ENCODE peak calls at places on chromosomes 11 and 22, in eight cellular contexts. I is mucosa of descending colon; K is astrocyte of the spinal cord; S is CD4-positive, alpha-beta T cell; U is progenitor cell of endocrine pancreas; O is body of pancreas; G is fibroblast of lung; L is psoas muscle. T is an unnamed sample.

GRCh38 chr11:95697614-95698408 is 91.8 kb downstream of the FAM76B start:
- DNase-seq in G (no peak), K (no peak), S (no peak), O (no peak), L (no peak), U (no peak), I (no peak), T (no peak)

GRCh38 chr11:68506908-68507307 is 46.4 kb downstream of the PPP6R3 start:
- DNase-seq in L (no peak), G (no peak), K (no peak), S (no peak), I (no peak), U (no peak), O (no peak), T (no peak)

GRCh38 chr11:30423886-30424285 is 101.0 kb downstream of the ARL14EP start:
- DNase-seq in I (no peak), O (no peak), G (no peak), K (no peak), U (no peak), S (no peak), L (no peak), T (no peak)

GRCh38 chr11:65215441-65216076 is 33.8 kb downstream of the CAPN1 start:
- DNase-seq in U (no peak), S (no peak), K (no peak), I (no peak), O (no peak), G (no peak), L (no peak), T (no peak)

GRCh38 chr11:66429983-66430602 is 8.6 kb downstream of the MRPL11 start:
- DNase-seq in L (peak), O (peak), S (peak), G (peak), U (peak), I (peak), K (peak), T (peak)

GRCh38 chr11:74282421-74282820 is 29.0 kb downstream of the P4HA3 start:
- DNase-seq in I (no peak), K (no peak), O (no peak), S (no peak), U (no peak), L (no peak), G (peak), T (no peak)

GRCh38 chr11:42494459-42494858 is 817.3 kb upstream of the API5 start:
- DNase-seq in S (no peak), O (no peak), U (no peak), K (no peak), G (no peak), L (no peak), I (no peak), T (no peak)

GRCh38 chr22:26777402-26777801 is 120.0 kb downstream of the MIAT start:
- DNase-seq in U (no peak), K (no peak), S (no peak), L (no peak), G (no peak), O (no peak), I (no peak), T (no peak)

GRCh38 chr11:8352090-8352489 is 88.4 kb upstream of the LMO1 start:
- DNase-seq in I (no peak), S (no peak), K (no peak), G (no peak), O (no peak), L (no peak), U (no peak), T (no peak)

GRCh38 chr11:118050208-118050891 is 26.5 kb upstream of the TMPRSS4 start:
- DNase-seq in K (no peak), L (no peak), I (no peak), G (no peak), U (no peak), O (no peak), S (no peak), T (no peak)

DNA sequence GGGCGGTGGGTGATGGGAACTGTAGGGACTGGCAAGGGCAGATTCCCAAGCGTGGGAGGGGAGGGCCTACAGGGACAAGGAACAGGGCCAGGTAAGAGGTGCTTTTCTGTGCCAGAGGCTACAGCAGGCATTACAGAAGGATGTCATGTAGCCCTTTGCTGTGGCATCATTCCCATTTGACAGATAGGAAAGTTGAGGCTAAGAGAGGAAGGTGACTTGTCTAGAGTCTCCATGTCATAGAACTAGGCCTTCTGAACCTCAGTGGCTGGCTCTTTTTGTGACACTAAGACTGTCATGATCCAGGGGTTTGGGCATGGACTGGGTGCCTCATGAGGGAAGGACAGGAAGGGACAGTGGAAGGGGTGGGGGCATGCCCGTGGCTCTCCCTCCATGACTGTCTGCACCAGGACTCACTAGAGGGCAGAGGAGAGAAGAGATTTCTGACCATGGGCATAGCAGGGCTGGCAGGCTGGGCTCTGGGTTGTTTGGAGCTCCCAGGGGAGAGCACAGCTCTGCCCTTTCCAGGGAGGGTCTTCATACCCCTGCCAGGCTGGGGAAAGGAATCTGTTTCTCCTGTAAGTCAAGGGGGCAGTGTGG is 3.2 kb downstream of the MMP11 start:
- DNase-seq in I (no peak), K (no peak), O (no peak), G (no peak), U (no peak), L (no peak), S (no peak), T (no peak)
- TF ChIP-seq CTCF in I (no peak), K (no peak), O (no peak), G (no peak), U (no peak), L (no peak), S (no peak), T (no peak)

DNA sequence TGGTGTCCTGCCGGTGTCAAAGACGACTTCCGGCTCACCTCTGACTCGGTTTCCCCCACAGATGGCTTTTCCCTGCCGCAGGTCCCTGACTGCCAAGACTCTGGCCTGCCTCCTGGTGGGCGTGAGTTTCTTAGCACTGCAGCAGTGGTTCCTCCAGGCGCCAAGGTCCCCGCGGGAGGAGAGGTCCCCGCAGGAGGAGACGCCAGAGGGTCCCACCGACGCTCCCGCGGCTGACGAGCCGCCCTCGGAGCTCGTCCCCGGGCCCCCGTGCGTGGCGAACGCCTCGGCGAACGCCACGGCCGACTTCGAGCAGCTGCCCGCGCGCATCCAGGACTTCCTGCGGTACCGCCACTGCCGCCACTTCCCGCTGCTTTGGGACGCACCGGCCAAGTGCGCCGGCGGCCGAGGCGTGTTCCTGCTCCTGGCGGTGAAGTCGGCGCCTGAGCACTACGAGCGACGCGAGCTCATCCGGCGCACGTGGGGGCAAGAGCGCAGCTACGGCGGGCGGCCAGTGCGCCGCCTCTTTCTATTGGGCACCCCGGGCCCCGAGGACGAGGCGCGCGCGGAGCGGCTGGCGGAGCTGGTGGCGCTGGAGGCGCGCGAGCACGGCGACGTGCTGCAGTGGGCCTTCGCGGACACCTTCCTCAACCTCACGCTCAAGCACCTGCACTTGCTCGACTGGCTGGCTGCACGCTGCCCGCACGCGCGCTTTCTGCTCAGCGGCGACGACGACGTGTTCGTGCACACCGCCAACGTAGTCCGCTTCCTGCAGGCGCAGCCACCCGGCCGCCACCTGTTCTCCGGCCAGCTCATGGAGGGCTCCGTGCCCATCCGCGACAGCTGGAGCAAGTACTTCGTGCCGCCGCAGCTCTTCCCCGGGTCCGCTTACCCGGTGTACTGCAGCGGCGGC is 5.5 kb downstream of the B3GNT6 start:
- DNase-seq in L (no peak), I (peak), U (no peak), K (peak), G (peak), S (no peak), O (peak), T (peak)
- TF ChIP-seq CTCF in L (peak), I (peak), U (peak), K (peak), G (peak), S (peak), O (peak), T (peak)

GRCh38 chr11:125566235-125566634 is 3.0 kb upstream of the EI24 start:
- DNase-seq in O (no peak), G (no peak), K (no peak), I (no peak), U (no peak), S (no peak), L (no peak), T (no peak)

GRCh38 chr11:125572916-125573315 is 3.6 kb downstream of the EI24 start:
- DNase-seq in O (no peak), U (no peak), S (no peak), I (no peak), K (no peak), L (no peak), G (no peak), T (no peak)

GRCh38 chr11:125570952-125571351 is 1.7 kb downstream of the EI24 start:
- DNase-seq in G (peak), O (no peak), S (no peak), U (no peak), K (no peak), I (no peak), L (no peak), T (no peak)

GRCh38 chr11:125569913-125570621 is 790 bp downstream of the EI24 start:
- DNase-seq in U (no peak), G (peak), O (peak), I (no peak), K (no peak), S (no peak), L (peak), T (no peak)

GRCh38 chr11:125568970-125569912 is at the start of gene EI24:
- DNase-seq in K (peak), S (peak), G (peak), L (peak), U (peak), O (peak), I (peak), T (peak)
- TF ChIP-seq CTCF in K (peak), S (peak), G (peak), L (peak), U (peak), O (peak), I (peak), T (peak)

GRCh38 chr11:12064954-12065280 is 45.5 kb upstream of the MICAL2 start:
- DNase-seq in O (no peak), S (no peak), I (no peak), L (no peak), G (no peak), K (no peak), U (no peak), T (no peak)
- TF ChIP-seq CTCF in O (no peak), S (no peak), I (no peak), L (no peak), G (no peak), K (no peak), U (no peak), T (no peak)

GRCh38 chr11:111834432-111835163 is 36.8 kb downstream of the ALG9 start:
- DNase-seq in G (no peak), L (no peak), O (no peak), K (no peak), S (no peak), U (no peak), I (no peak), T (no peak)

GRCh38 chr11:111836766-111837165 is 34.6 kb downstream of the ALG9 start:
- DNase-seq in S (no peak), L (no peak), K (peak), O (no peak), I (no peak), G (peak), U (no peak), T (no peak)

GRCh38 chr11:111836162-111836561 is 35.2 kb downstream of the ALG9 start:
- DNase-seq in U (no peak), K (no peak), L (no peak), I (no peak), O (no peak), S (no peak), G (peak), T (no peak)

GRCh38 chr11:111835665-111836064 is 35.7 kb downstream of the ALG9 start:
- DNase-seq in S (no peak), I (no peak), U (no peak), K (no peak), L (no peak), O (no peak), G (no peak), T (no peak)

GRCh38 chr11:111833524-111833923 is 37.9 kb downstream of the ALG9 start:
- DNase-seq in I (no peak), L (no peak), U (no peak), S (no peak), G (no peak), K (no peak), O (no peak), T (peak)
- TF ChIP-seq CTCF in I (no peak), L (no peak), U (no peak), S (no peak), G (no peak), K (peak), O (no peak), T (peak)

DNA sequence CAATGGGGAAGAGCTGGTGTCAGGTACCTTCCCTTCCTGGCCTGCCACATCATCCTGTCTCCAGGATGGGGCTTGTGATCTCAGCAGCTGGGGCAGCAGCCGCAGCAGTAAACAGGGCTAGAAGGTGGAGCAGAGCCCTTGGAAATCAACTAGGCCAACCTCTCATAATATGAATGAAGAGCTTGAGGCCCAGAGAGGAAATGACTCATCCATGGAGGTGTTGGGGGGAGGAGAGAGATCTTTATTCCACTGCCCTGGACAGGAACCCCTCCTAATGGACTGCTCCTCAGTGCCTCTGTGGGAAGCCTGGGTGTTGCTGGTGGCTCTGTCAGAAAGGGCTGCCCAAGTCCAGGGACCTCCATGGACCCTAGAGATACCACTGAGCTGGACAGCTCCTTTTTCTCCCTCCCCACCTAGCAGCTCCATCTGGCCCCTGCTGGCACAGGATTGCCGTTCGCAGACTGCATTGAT is 111.8 kb downstream of the OSBP2 start:
- DNase-seq in S (no peak), I (no peak), K (peak), G (peak), L (no peak), U (no peak), O (no peak), T (peak)
- TF ChIP-seq CTCF in S (no peak), I (no peak), K (no peak), G (no peak), L (no peak), U (no peak), O (no peak), T (peak)

GRCh38 chr11:1233351-1234053 is 10.6 kb downstream of the MUC5B start:
- DNase-seq in O (no peak), S (peak), U (no peak), L (peak), I (peak), K (no peak), G (no peak), T (no peak)
- TF ChIP-seq CTCF in O (no peak), S (no peak), U (no peak), L (no peak), I (no peak), K (no peak), G (no peak), T (peak)

T was measured in brain microvascular endothelial cell.